ENCODE peak calls at places on chromosome 5, in ten cellular contexts. B, X, T, M, G, Y, Z, N, L and O are unnamed samples.

GRCh38 chr5:62182802-62183201 is 123.2 kb upstream of the KIF2A start:
- DNase-seq in B (no peak), X (no peak), T (no peak), M (no peak), G (no peak), Y (no peak), Z (no peak), N (no peak), L (no peak), O (no peak)

GRCh38 chr5:20572560-20572959 is 584.6 kb upstream of the CDH18 start:
- DNase-seq in B (no peak), X (peak; percentile 49), T (no peak), M (no peak), G (no peak), Y (no peak), Z (no peak), N (peak; percentile 76), L (peak; percentile 83), O (no peak)

GRCh38 chr5:134637106-134637721 is 4.6 kb upstream of the SAR1B start:
- DNase-seq in B (no peak), X (no peak), T (no peak), M (no peak), G (no peak), Y (no peak), Z (no peak), N (no peak), L (no peak), O (no peak)

GRCh38 chr5:173812811-173813550 is 75.2 kb upstream of the CPEB4 start:
- DNase-seq in B (no peak), X (no peak), T (no peak), M (no peak), G (no peak), Y (no peak), Z (no peak), N (no peak), L (no peak), O (peak; percentile 47)

GRCh38 chr5:76083555-76084495 is 642 bp downstream of the SV2C start:
- DNase-seq in B (peak; percentile 44), X (no peak), T (peak; percentile 54), M (no peak), G (peak; percentile 46), Y (no peak), Z (no peak), N (no peak), L (peak; percentile 2), O (no peak)

GRCh38 chr5:72760259-72760658 is 56.2 kb upstream of the TNPO1 start:
- DNase-seq in B (no peak), X (no peak), T (no peak), M (no peak), G (no peak), Y (no peak), Z (no peak), N (no peak), L (peak; percentile 15), O (peak; percentile 51)

GRCh38 chr5:43646997-43647396 is 44.0 kb downstream of the NNT start:
- DNase-seq in B (no peak), X (no peak), T (no peak), M (no peak), G (no peak), Y (no peak), Z (no peak), N (peak; percentile 8), L (peak; percentile 32), O (no peak)

GRCh38 chr5:9265391-9266287 is 280.2 kb downstream of the SEMA5A start:
- DNase-seq in B (peak; percentile 75), X (peak; percentile 72), T (peak; percentile 64), M (peak; percentile 49), G (no peak), Y (no peak), Z (no peak), N (no peak), L (peak; percentile 94), O (peak; percentile 96)

GRCh38 chr5:66406761-66407289 is 189.4 kb upstream of the MAST4 start:
- DNase-seq in B (no peak), X (no peak), T (no peak), M (no peak), G (peak; percentile 15), Y (no peak), Z (no peak), N (no peak), L (no peak), O (no peak)

GRCh38 chr5:15983392-15983791 is 196.2 kb downstream of the MARCHF11 start:
- DNase-seq in B (no peak), X (no peak), T (no peak), M (no peak), G (no peak), Y (no peak), Z (no peak), N (no peak), L (no peak), O (no peak)

GRCh38 chr5:10479226-10479721 is 37.6 kb downstream of the ROPN1L start:
- DNase-seq in B (no peak), X (peak; percentile 78), T (no peak), M (no peak), G (no peak), Y (no peak), Z (peak; percentile 87), N (peak; percentile 53), L (peak; percentile 82), O (peak; percentile 85)

GRCh38 chr5:169798438-169798837 is 161.4 kb downstream of the DOCK2 start:
- DNase-seq in B (no peak), X (no peak), T (no peak), M (no peak), G (no peak), Y (no peak), Z (no peak), N (no peak), L (no peak), O (no peak)

GRCh38 chr5:79851694-79852006 is 139.4 kb downstream of the MTX3 start:
- DNase-seq in B (peak; percentile 12), X (no peak), T (no peak), M (no peak), G (no peak), Y (no peak), Z (no peak), N (no peak), L (no peak), O (no peak)

GRCh38 chr5:170450041-170450660 is 53.7 kb upstream of the KCNIP1 start:
- DNase-seq in B (no peak), X (no peak), T (no peak), M (no peak), G (no peak), Y (no peak), Z (no peak), N (no peak), L (no peak), O (no peak)

GRCh38 chr5:118208031-118208453 is 780.3 kb downstream of the DTWD2 start:
- DNase-seq in B (no peak), X (no peak), T (no peak), M (no peak), G (no peak), Y (no peak), Z (no peak), N (no peak), L (no peak), O (no peak)

GRCh38 chr5:31996909-31997308 is 177.2 kb downstream of the GOLPH3 start:
- DNase-seq in B (no peak), X (no peak), T (no peak), M (no peak), G (no peak), Y (no peak), Z (no peak), N (no peak), L (no peak), O (no peak)
- TF ChIP-seq CTCF in B (no peak), X (no peak), T (no peak), M (no peak), G (no peak), Y (no peak), Z (no peak), N (no peak), L (no peak), O (no peak)

DNA sequence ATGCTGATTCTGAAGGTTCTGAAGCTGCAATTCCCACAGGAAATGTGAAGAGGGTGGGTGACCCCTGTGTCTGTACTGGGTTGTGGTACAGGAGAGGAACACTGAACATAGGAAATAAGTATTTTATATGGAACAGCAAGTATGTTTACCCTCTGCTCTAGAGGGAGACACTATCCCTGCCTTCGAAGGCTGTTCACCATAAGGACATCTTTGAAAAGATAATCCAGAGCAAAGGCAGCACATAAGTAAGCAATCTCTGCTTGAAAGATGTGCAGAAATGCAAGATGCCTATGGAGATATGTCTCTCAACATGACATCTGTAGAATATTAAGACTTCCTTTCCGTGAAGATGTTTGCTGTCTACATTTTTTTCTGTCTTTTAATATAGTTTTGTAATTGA is 184.4 kb upstream of the EFNA5 start:
- DNase-seq in B (no peak), X (no peak), T (no peak), M (no peak), G (no peak), Y (no peak), Z (no peak), N (peak; percentile 1), L (no peak), O (no peak)
- TF ChIP-seq CTCF in B (no peak), X (no peak), T (no peak), M (no peak), G (no peak), Y (no peak), Z (no peak), N (no peak), L (no peak), O (no peak)

GRCh38 chr5:119743927-119744326 is 114.6 kb downstream of the FAM170A start:
- DNase-seq in B (peak; percentile 67), X (peak; percentile 4), T (peak; percentile 12), M (no peak), G (peak; percentile 4), Y (no peak), Z (peak; percentile 30), N (peak; percentile 65), L (no peak), O (no peak)
- TF ChIP-seq CTCF in B (peak; percentile 26), X (peak; percentile 47), T (peak; percentile 43), M (peak; percentile 17), G (peak; percentile 45), Y (peak; percentile 50), Z (peak; percentile 38), N (no peak), L (peak; percentile 24), O (peak; percentile 50)

DNA sequence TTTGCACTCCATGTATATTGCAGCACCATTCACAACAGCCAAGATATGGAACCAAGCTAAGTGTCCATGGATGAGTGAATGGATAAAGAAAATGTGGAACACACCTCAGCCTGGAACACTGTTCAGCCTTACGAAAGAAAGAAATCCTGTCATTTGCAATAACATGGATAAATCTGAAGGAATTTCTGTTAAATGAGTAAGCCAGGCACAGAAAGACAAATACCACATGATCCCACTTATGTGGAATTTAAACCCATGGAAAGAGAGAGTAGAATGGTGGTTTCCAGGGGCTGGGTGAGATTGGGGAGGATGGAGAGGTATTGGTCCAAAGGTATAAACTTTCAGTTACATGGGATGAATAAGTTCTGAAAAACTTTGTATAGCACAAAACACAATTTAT is 228.9 kb upstream of the CD180 start:
- DNase-seq in B (no peak), X (no peak), T (no peak), M (no peak), G (no peak), Y (no peak), Z (no peak), N (no peak), L (peak; percentile 29), O (peak; percentile 4)
- TF ChIP-seq CTCF in B (no peak), X (no peak), T (no peak), M (no peak), G (no peak), Y (no peak), Z (no peak), N (no peak), L (no peak), O (no peak)

GRCh38 chr5:128378636-128379035 is 159.4 kb downstream of the FBN2 start:
- DNase-seq in B (no peak), X (no peak), T (no peak), M (no peak), G (no peak), Y (no peak), Z (no peak), N (no peak), L (peak; percentile 29), O (no peak)
- TF ChIP-seq CTCF in B (no peak), X (no peak), T (no peak), M (no peak), G (no peak), Y (no peak), Z (no peak), N (no peak), L (no peak), O (no peak)